ENCODE peak calls at places on chromosomes 6 and 20, in nine cellular contexts. A, Y, J, O, R, Q, U, T and K are unnamed samples.

GRCh38 chr6:136039185-136039584 is 187.7 kb downstream of the PDE7B start:
- DNase-seq in T (no peak), O (no peak), R (no peak), Y (peak), Q (no peak), U (no peak), J (no peak), A (no peak), K (no peak)

GRCh38 chr6:16239090-16239797 is 857 bp downstream of the GMPR start:
- DNase-seq in U (no peak), A (peak), T (peak), Q (peak), J (peak), O (peak), R (peak), Y (peak), K (peak)

GRCh38 chr6:7974932-7975763 is 64.6 kb upstream of the TXNDC5 start:
- DNase-seq in U (peak), J (no peak), Q (no peak), T (no peak), A (peak), Y (peak), O (peak), R (peak), K (peak)

GRCh38 chr20:35719717-35720116 is 20.5 kb downstream of the ROMO1 start:
- DNase-seq in Q (no peak), O (no peak), Y (no peak), R (no peak), J (no peak), A (no peak), T (no peak), U (no peak), K (no peak)

GRCh38 chr6:169971951-169972651 is 220.7 kb downstream of the ERMARD start:
- DNase-seq in U (no peak), Y (no peak), T (peak), R (no peak), J (no peak), A (no peak), Q (no peak), O (no peak), K (peak)

GRCh38 chr20:44258226-44258890 is 11.2 kb downstream of the GDAP1L1 start:
- DNase-seq in R (no peak), U (no peak), A (no peak), Y (no peak), J (no peak), T (no peak), O (no peak), Q (no peak), K (no peak)

GRCh38 chr6:54194067-54194466 is 82.8 kb downstream of the MLIP start:
- DNase-seq in Q (no peak), Y (peak), U (peak), A (peak), R (peak), O (peak), J (no peak), T (no peak), K (no peak)

GRCh38 chr20:4956200-4956810 is 45.0 kb downstream of the SLC23A2 start:
- DNase-seq in U (peak), O (peak), J (no peak), A (peak), Q (no peak), T (no peak), R (peak), Y (peak), K (peak)

GRCh38 chr20:44166008-44166407 is 21.0 kb downstream of the JPH2 start:
- DNase-seq in A (peak), J (no peak), Q (no peak), R (peak), U (no peak), O (peak), Y (peak), T (no peak), K (no peak)